ENCODE peak calls at places on chromosome 22, in five cellular contexts. C is mammary epithelial cell; T is H4; D is activated CD4-positive, CD25-positive, alpha-beta regulatory T cell; H is ureter. I is an unnamed sample.

GRCh38 chr22:17172172-17172833 is 13.2 kb upstream of the HDHD5 start:
- DNase-seq in C (peak; percentile 11), T (no peak), D (no peak), H (no peak), I (no peak)

GRCh38 chr22:30028731-30029130 is 51.5 kb upstream of the HORMAD2 start:
- DNase-seq in C (no peak), T (no peak), D (no peak), H (no peak), I (no peak)

GRCh38 chr22:46491936-46492335 is 45.5 kb downstream of the CELSR1 start:
- DNase-seq in C (no peak), T (no peak), D (no peak), H (no peak), I (no peak)

GRCh38 chr22:38219644-38220043 is 17.9 kb downstream of the MAFF start:
- DNase-seq in C (no peak), T (no peak), D (no peak), H (no peak), I (no peak)

GRCh38 chr22:19266547-19267086 is 24.9 kb downstream of the CLTCL1 start:
- DNase-seq in C (no peak), T (no peak), D (no peak), H (no peak), I (no peak)

GRCh38 chr22:36946436-36947158 is 33.2 kb downstream of the CSF2RB start:
- DNase-seq in C (no peak), T (no peak), D (no peak), H (no peak), I (no peak)

GRCh38 chr22:49671331-49672012 is 156.2 kb downstream of the BRD1 start:
- DNase-seq in C (no peak), T (no peak), D (no peak), H (peak; percentile 26), I (no peak)

GRCh38 chr22:22009661-22010060 is 27.1 kb upstream of the TOP3B start:
- DNase-seq in C (peak; percentile 79), T (no peak), D (no peak), H (no peak), I (no peak)

GRCh38 chr22:19450363-19451175 is 3.1 kb upstream of the C22orf39 start:
- DNase-seq in C (no peak), T (no peak), D (no peak), H (no peak), I (no peak)

GRCh38 chr22:38485783-38486182 is 17.9 kb downstream of the KDELR3 start:
- DNase-seq in C (no peak), T (no peak), D (no peak), H (no peak), I (no peak)

GRCh38 chr22:21938071-21938822 is 14.4 kb downstream of the PPM1F start:
- DNase-seq in C (peak; percentile 64), T (peak; percentile 81), D (peak; percentile 83), H (peak; percentile 95), I (no peak)

GRCh38 chr22:24005201-24005600 is at the start of gene GSTT4:
- DNase-seq in C (no peak), T (no peak), D (no peak), H (no peak), I (no peak)

GRCh38 chr22:29117799-29118477 is 45.1 kb downstream of the KREMEN1 start:
- DNase-seq in C (no peak), T (no peak), D (no peak), H (no peak), I (no peak)

GRCh38 chr22:39592104-39593060 is 21.8 kb downstream of the CACNA1I start:
- DNase-seq in C (peak; percentile 56), T (peak; percentile 81), D (no peak), H (peak; percentile 60), I (no peak)

GRCh38 chr22:20981787-20982562 is at the start of gene LZTR1:
- DNase-seq in C (peak; percentile 83), T (peak; percentile 53), D (peak; percentile 61), H (peak; percentile 85), I (no peak)

GRCh38 chr22:31083923-31084810 is 3.0 kb downstream of the SMTN start:
- DNase-seq in C (no peak), T (no peak), D (no peak), H (peak; percentile 51), I (no peak)

GRCh38 chr22:36289406-36289870 is 36.5 kb downstream of the APOL1 start:
- DNase-seq in C (no peak), T (no peak), D (no peak), H (no peak), I (no peak)

GRCh38 chr22:36457688-36458450 is 23.6 kb downstream of the TXN2 start:
- DNase-seq in C (no peak), T (no peak), D (no peak), H (no peak), I (no peak)

GRCh38 chr22:49208003-49208402 is 619.7 kb downstream of the BRD1 start:
- DNase-seq in C (no peak), T (no peak), D (no peak), H (peak; percentile 28), I (no peak)

GRCh38 chr22:17095538-17095937 is 10.7 kb downstream of the IL17RA start:
- DNase-seq in C (no peak), T (no peak), D (no peak), H (no peak), I (no peak)

GRCh38 chr22:23239429-23239828 is 59.1 kb downstream of the BCR start:
- DNase-seq in C (no peak), T (no peak), D (no peak), H (no peak), I (no peak)

GRCh38 chr22:43698403-43698802 is 113.7 kb downstream of the EFCAB6 start:
- DNase-seq in C (peak; percentile 3), T (no peak), D (no peak), H (no peak), I (no peak)

GRCh38 chr22:37353839-37354238 is 71.5 kb downstream of the CYTH4 start:
- DNase-seq in C (no peak), T (no peak), D (no peak), H (no peak), I (no peak)

GRCh38 chr22:25472382-25472781 is 92.1 kb upstream of the GRK3 start:
- DNase-seq in C (no peak), T (no peak), D (no peak), H (no peak), I (no peak)

GRCh38 chr22:37242395-37242918 is 1.6 kb downstream of the RAC2 start:
- DNase-seq in C (peak; percentile 46), T (no peak), D (peak; percentile 83), H (peak; percentile 66), I (no peak)

GRCh38 chr22:49239264-49240015 is 588.2 kb downstream of the BRD1 start:
- DNase-seq in C (no peak), T (no peak), D (no peak), H (no peak), I (no peak)

GRCh38 chr22:39965749-39966148 is 5.6 kb downstream of the TMA7B start:
- DNase-seq in C (no peak), T (no peak), D (no peak), H (no peak), I (no peak)

GRCh38 chr22:22243033-22243680 is 1.4 kb upstream of the VPREB1 start:
- DNase-seq in C (no peak), T (no peak), D (no peak), H (no peak), I (no peak)

GRCh38 chr22:27203276-27203660 is 545.9 kb downstream of the MIAT start:
- DNase-seq in C (no peak), T (no peak), D (no peak), H (no peak), I (no peak)

GRCh38 chr22:22769434-22770279 is 118.0 kb upstream of the IGLL5 start:
- DNase-seq in C (no peak), T (no peak), D (no peak), H (no peak), I (no peak)

I was measured in iPS DF 6.9.